ENCODE peak calls at places on chromosomes 5 and 9, in seven cellular contexts. One of them, this sample, is unnamed.

GRCh38 chr5:172175263-172175719 is 12.7 kb downstream of the STK10 start:
- DNase-seq in omental fat pad: no peak
- DNase-seq in iris pigment epithelial cell: no peak
- DNase-seq in osteocyte: no peak
- DNase-seq in ureter: peak
- DNase-seq in HT-29: peak
- DNase-seq in small intestine: peak
- DNase-seq in this sample: no peak

GRCh38 chr9:89863141-89863540 is 258.3 kb downstream of the GADD45G start:
- DNase-seq in omental fat pad: no peak
- DNase-seq in iris pigment epithelial cell: no peak
- DNase-seq in osteocyte: no peak
- DNase-seq in ureter: no peak
- DNase-seq in HT-29: no peak
- DNase-seq in small intestine: no peak
- DNase-seq in this sample: no peak

GRCh38 chr5:37174928-37175327 is 74.2 kb downstream of the CPLANE1 start:
- DNase-seq in omental fat pad: no peak
- DNase-seq in iris pigment epithelial cell: no peak
- DNase-seq in osteocyte: no peak
- DNase-seq in ureter: no peak
- DNase-seq in HT-29: no peak
- DNase-seq in small intestine: no peak
- DNase-seq in this sample: no peak

GRCh38 chr9:110432253-110432652 is 94.6 kb upstream of the TXNDC8 start:
- DNase-seq in omental fat pad: no peak
- DNase-seq in iris pigment epithelial cell: peak
- DNase-seq in osteocyte: no peak
- DNase-seq in ureter: no peak
- DNase-seq in HT-29: no peak
- DNase-seq in small intestine: no peak
- DNase-seq in this sample: no peak

GRCh38 chr5:16866795-16867584 is 69.1 kb downstream of the MYO10 start:
- DNase-seq in omental fat pad: no peak
- DNase-seq in iris pigment epithelial cell: no peak
- DNase-seq in osteocyte: peak
- DNase-seq in ureter: no peak
- DNase-seq in HT-29: no peak
- DNase-seq in small intestine: peak
- DNase-seq in this sample: no peak

GRCh38 chr5:41403846-41404245 is 106.6 kb downstream of the PLCXD3 start:
- DNase-seq in omental fat pad: no peak
- DNase-seq in iris pigment epithelial cell: peak
- DNase-seq in osteocyte: no peak
- DNase-seq in ureter: no peak
- DNase-seq in HT-29: no peak
- DNase-seq in small intestine: no peak
- DNase-seq in this sample: no peak

GRCh38 chr9:76161103-76161502 is 233.1 kb downstream of the RFK start:
- DNase-seq in omental fat pad: no peak
- DNase-seq in iris pigment epithelial cell: no peak
- DNase-seq in osteocyte: no peak
- DNase-seq in ureter: no peak
- DNase-seq in HT-29: no peak
- DNase-seq in small intestine: no peak
- DNase-seq in this sample: no peak

GRCh38 chr5:67426961-67427630 is 230.5 kb upstream of the CD180 start:
- DNase-seq in omental fat pad: no peak
- DNase-seq in iris pigment epithelial cell: peak
- DNase-seq in osteocyte: no peak
- DNase-seq in ureter: no peak
- DNase-seq in HT-29: no peak
- DNase-seq in small intestine: no peak
- DNase-seq in this sample: no peak

GRCh38 chr5:125199968-125200841 is 453.8 kb upstream of the ZNF608 start:
- DNase-seq in omental fat pad: no peak
- DNase-seq in iris pigment epithelial cell: no peak
- DNase-seq in osteocyte: no peak
- DNase-seq in ureter: no peak
- DNase-seq in HT-29: no peak
- DNase-seq in small intestine: peak
- DNase-seq in this sample: no peak

GRCh38 chr5:110371011-110371724 is 355.3 kb downstream of the TMEM232 start:
- DNase-seq in omental fat pad: no peak
- DNase-seq in iris pigment epithelial cell: no peak
- DNase-seq in osteocyte: no peak
- DNase-seq in ureter: no peak
- DNase-seq in HT-29: no peak
- DNase-seq in small intestine: no peak
- DNase-seq in this sample: no peak

GRCh38 chr5:14490309-14490711 is 91.3 kb upstream of the OTULINL start:
- DNase-seq in omental fat pad: no peak
- DNase-seq in iris pigment epithelial cell: no peak
- DNase-seq in osteocyte: no peak
- DNase-seq in ureter: no peak
- DNase-seq in HT-29: no peak
- DNase-seq in small intestine: peak
- DNase-seq in this sample: no peak

GRCh38 chr5:123157797-123158528 is 68.9 kb downstream of the PRDM6 start:
- DNase-seq in omental fat pad: no peak
- DNase-seq in iris pigment epithelial cell: peak
- DNase-seq in osteocyte: no peak
- DNase-seq in ureter: no peak
- DNase-seq in HT-29: peak
- DNase-seq in small intestine: no peak
- DNase-seq in this sample: no peak